ENCODE peak calls at places on chromosomes 3 and 15, in nine cellular contexts. A, K, Z, O, Q, N, L, P and M are unnamed samples.

GRCh38 chr3:74906181-74906580 is 291.7 kb upstream of the CNTN3 start:
- DNase-seq in A (no peak), K (no peak), Z (no peak), O (no peak), Q (no peak), N (no peak), L (no peak), P (no peak), M (no peak)

GRCh38 chr3:61824553-61825135 is 263.3 kb downstream of the PTPRG start:
- DNase-seq in A (no peak), K (no peak), Z (peak; percentile 46), O (no peak), Q (no peak), N (no peak), L (no peak), P (no peak), M (no peak)

GRCh38 chr15:70334286-70334685 is 236.6 kb upstream of the TLE3 start:
- DNase-seq in A (no peak), K (no peak), Z (no peak), O (no peak), Q (no peak), N (no peak), L (no peak), P (no peak), M (no peak)

GRCh38 chr3:50654196-50654595 is 20.5 kb upstream of the DOCK3 start:
- DNase-seq in A (no peak), K (peak; percentile 45), Z (no peak), O (no peak), Q (no peak), N (no peak), L (no peak), P (no peak), M (no peak)

GRCh38 chr3:45137656-45138181 is 8.5 kb downstream of the CDCP1 start:
- DNase-seq in A (peak; percentile 64), K (no peak), Z (no peak), O (no peak), Q (peak; percentile 37), N (no peak), L (no peak), P (no peak), M (no peak)

GRCh38 chr3:55723653-55724406 is 236.7 kb upstream of the WNT5A start:
- DNase-seq in A (no peak), K (no peak), Z (peak; percentile 75), O (no peak), Q (no peak), N (no peak), L (no peak), P (no peak), M (no peak)

GRCh38 chr15:49847937-49848823 is 227.3 kb downstream of the DTWD1 start:
- DNase-seq in A (peak; percentile 97), K (no peak), Z (no peak), O (no peak), Q (peak; percentile 97), N (peak; percentile 43), L (no peak), P (no peak), M (no peak)

GRCh38 chr3:86244897-86245296 is 746.1 kb downstream of the VGLL3 start:
- DNase-seq in A (no peak), K (no peak), Z (no peak), O (no peak), Q (no peak), N (no peak), L (no peak), P (no peak), M (no peak)

GRCh38 chr15:53910852-53911251 is 67.4 kb upstream of the UNC13C start:
- DNase-seq in A (no peak), K (no peak), Z (no peak), O (no peak), Q (no peak), N (no peak), L (no peak), P (no peak), M (no peak)

GRCh38 chr3:82883072-82883471 is 1121.6 kb upstream of the GBE1 start:
- DNase-seq in A (no peak), K (no peak), Z (no peak), O (no peak), Q (no peak), N (no peak), L (no peak), P (no peak), M (no peak)

GRCh38 chr3:5019411-5020261 is 40.4 kb downstream of the BHLHE40 start:
- DNase-seq in A (no peak), K (no peak), Z (no peak), O (peak; percentile 54), Q (no peak), N (no peak), L (no peak), P (no peak), M (no peak)

GRCh38 chr3:32374788-32375595 is 16.7 kb upstream of the CMTM7 start:
- DNase-seq in A (peak; percentile 84), K (no peak), Z (peak; percentile 82), O (peak; percentile 82), Q (peak; percentile 86), N (peak; percentile 54), L (peak; percentile 47), P (peak; percentile 54), M (peak; percentile 48)

GRCh38 chr15:92091155-92091734 is 237.7 kb downstream of the SLCO3A1 start:
- DNase-seq in A (peak; percentile 16), K (no peak), Z (no peak), O (peak; percentile 66), Q (peak; percentile 41), N (peak; percentile 46), L (peak; percentile 73), P (peak; percentile 91), M (peak; percentile 52)

GRCh38 chr3:134197681-134198261 is 52.9 kb downstream of the RYK start:
- DNase-seq in A (peak; percentile 70), K (no peak), Z (peak; percentile 56), O (no peak), Q (peak; percentile 81), N (peak; percentile 62), L (no peak), P (no peak), M (no peak)

GRCh38 chr3:38454884-38455638 is 1.4 kb downstream of the ACVR2B start:
- DNase-seq in A (peak; percentile 57), K (peak; percentile 85), Z (peak; percentile 56), O (peak; percentile 92), Q (peak; percentile 36), N (peak; percentile 82), L (peak; percentile 80), P (peak; percentile 86), M (peak; percentile 76)

GRCh38 chr3:168952551-168952950 is 711.0 kb downstream of the MECOM start:
- DNase-seq in A (peak; percentile 11), K (no peak), Z (no peak), O (no peak), Q (peak; percentile 72), N (no peak), L (no peak), P (no peak), M (no peak)

GRCh38 chr3:128337305-128337704 is 129.4 kb downstream of the DNAJB8 start:
- DNase-seq in A (no peak), K (peak; percentile 30), Z (no peak), O (no peak), Q (no peak), N (no peak), L (no peak), P (no peak), M (no peak)

GRCh38 chr3:171115667-171116066 is 89.1 kb upstream of the SLC2A2 start:
- DNase-seq in A (no peak), K (no peak), Z (no peak), O (no peak), Q (no peak), N (no peak), L (no peak), P (no peak), M (no peak)

GRCh38 chr3:171116802-171117395 is 90.4 kb upstream of the SLC2A2 start:
- DNase-seq in A (no peak), K (no peak), Z (no peak), O (no peak), Q (no peak), N (no peak), L (no peak), P (no peak), M (no peak)

GRCh38 chr3:171116365-171116764 is 89.8 kb upstream of the SLC2A2 start:
- DNase-seq in A (no peak), K (no peak), Z (no peak), O (no peak), Q (peak; percentile 25), N (no peak), L (no peak), P (no peak), M (no peak)

GRCh38 chr3:171110715-171111114 is 84.2 kb upstream of the SLC2A2 start:
- DNase-seq in A (no peak), K (no peak), Z (no peak), O (no peak), Q (no peak), N (no peak), L (no peak), P (no peak), M (no peak)

GRCh38 chr3:171113716-171114115 is 87.2 kb upstream of the SLC2A2 start:
- DNase-seq in A (no peak), K (no peak), Z (peak; percentile 8), O (no peak), Q (no peak), N (no peak), L (no peak), P (peak; percentile 45), M (no peak)
- TF ChIP-seq CTCF in A (peak; percentile 37), K (no peak), Z (peak; percentile 40), O (no peak), Q (peak; percentile 21), N (no peak), L (peak; percentile 38), P (no peak), M (no peak)

GRCh38 chr3:139187648-139188047 is 143.0 kb upstream of the PRR23C start:
- DNase-seq in A (no peak), K (no peak), Z (no peak), O (no peak), Q (no peak), N (no peak), L (no peak), P (no peak), M (no peak)
- TF ChIP-seq CTCF in A (no peak), K (no peak), Z (no peak), O (no peak), Q (no peak), N (no peak), L (no peak), P (no peak), M (no peak)

GRCh38 chr3:190339130-190339529 is 16.9 kb upstream of the CLDN1 start:
- DNase-seq in A (peak; percentile 48), K (no peak), Z (no peak), O (no peak), Q (peak; percentile 41), N (no peak), L (no peak), P (no peak), M (no peak)
- TF ChIP-seq CTCF in A (peak; percentile 30), K (no peak), Z (no peak), O (no peak), Q (peak; percentile 29), N (peak; percentile 5), L (peak; percentile 50), P (no peak), M (no peak)

GRCh38 chr3:189652042-189652441 is 20.9 kb downstream of the TP63 start:
- DNase-seq in A (peak; percentile 7), K (no peak), Z (peak; percentile 7), O (peak; percentile 22), Q (peak; percentile 45), N (no peak), L (peak; percentile 10), P (peak; percentile 56), M (no peak)
- TF ChIP-seq CTCF in A (peak; percentile 56), K (no peak), Z (peak; percentile 70), O (peak; percentile 29), Q (peak; percentile 76), N (no peak), L (peak; percentile 57), P (peak; percentile 38), M (peak; percentile 16)